ENCODE peak calls at places on chromosomes 6 and 20, in seven cellular contexts. One of them, this sample, is unnamed.

GRCh38 chr6:110475255-110475654 is 1.2 kb downstream of the SLC22A16 start:
- DNase-seq in GM12878: no peak
- DNase-seq in H1: no peak
- DNase-seq in SK-N-SH: no peak
- DNase-seq in HepG2: no peak
- DNase-seq in K562: no peak
- DNase-seq in HCT116: no peak
- DNase-seq in this sample: no peak

GRCh38 chr6:42260424-42260888 is 42.8 kb upstream of the MRPS10 start:
- DNase-seq in GM12878: no peak
- DNase-seq in K562: peak; percentile 79
- DNase-seq in HCT116: peak; percentile 83
- DNase-seq in SK-N-SH: no peak
- DNase-seq in HepG2: peak; percentile 44
- DNase-seq in H1: no peak
- DNase-seq in this sample: no peak

GRCh38 chr20:2759603-2760360 is 40.6 kb downstream of the CPXM1 start:
- DNase-seq in SK-N-SH: no peak
- DNase-seq in HCT116: no peak
- DNase-seq in HepG2: no peak
- DNase-seq in GM12878: no peak
- DNase-seq in H1: no peak
- DNase-seq in K562: no peak
- DNase-seq in this sample: no peak

GRCh38 chr20:44056010-44056698 is 130.8 kb downstream of the JPH2 start:
- DNase-seq in K562: no peak
- DNase-seq in GM12878: no peak
- DNase-seq in H1: peak; percentile 29
- DNase-seq in HCT116: no peak
- DNase-seq in SK-N-SH: peak; percentile 82
- DNase-seq in HepG2: peak; percentile 61
- DNase-seq in this sample: peak; percentile 74

GRCh38 chr6:32668226-32668747 is 1.8 kb upstream of the HLA-DQB1 start:
- DNase-seq in K562: no peak
- DNase-seq in HepG2: peak; percentile 31
- DNase-seq in SK-N-SH: no peak
- DNase-seq in H1: no peak
- DNase-seq in GM12878: peak; percentile 95
- DNase-seq in HCT116: peak; percentile 41
- DNase-seq in this sample: peak; percentile 50

GRCh38 chr6:47188588-47189021 is 121.1 kb downstream of the TNFRSF21 start:
- DNase-seq in SK-N-SH: no peak
- DNase-seq in HepG2: peak; percentile 95
- DNase-seq in GM12878: no peak
- DNase-seq in K562: no peak
- DNase-seq in H1: peak; percentile 17
- DNase-seq in HCT116: peak; percentile 80
- DNase-seq in this sample: no peak

GRCh38 chr20:57618091-57618765 is 2.0 kb downstream of the ZBP1 start:
- DNase-seq in H1: no peak
- DNase-seq in K562: no peak
- DNase-seq in GM12878: no peak
- DNase-seq in SK-N-SH: no peak
- DNase-seq in HCT116: peak; percentile 57
- DNase-seq in HepG2: no peak
- DNase-seq in this sample: no peak

GRCh38 chr6:31945154-31945506 is 765 bp upstream of the CFB start:
- DNase-seq in SK-N-SH: no peak
- DNase-seq in H1: no peak
- DNase-seq in HCT116: no peak
- DNase-seq in K562: no peak
- DNase-seq in GM12878: no peak
- DNase-seq in HepG2: no peak
- DNase-seq in this sample: no peak

GRCh38 chr6:133130863-133131262 is 110.3 kb upstream of the EYA4 start:
- DNase-seq in H1: no peak
- DNase-seq in HepG2: peak; percentile 62
- DNase-seq in SK-N-SH: no peak
- DNase-seq in GM12878: no peak
- DNase-seq in K562: no peak
- DNase-seq in HCT116: peak; percentile 81
- DNase-seq in this sample: peak; percentile 55

GRCh38 chr20:47235853-47236638 is 120.5 kb downstream of the ZMYND8 start:
- DNase-seq in GM12878: no peak
- DNase-seq in HCT116: no peak
- DNase-seq in SK-N-SH: no peak
- DNase-seq in H1: no peak
- DNase-seq in K562: no peak
- DNase-seq in HepG2: no peak
- DNase-seq in this sample: no peak

GRCh38 chr6:16717275-16717942 is 43.9 kb downstream of the ATXN1 start:
- DNase-seq in K562: no peak
- DNase-seq in HCT116: no peak
- DNase-seq in H1: no peak
- DNase-seq in GM12878: no peak
- DNase-seq in SK-N-SH: no peak
- DNase-seq in HepG2: no peak
- DNase-seq in this sample: no peak

GRCh38 chr6:53335224-53335994 is 13.3 kb downstream of the ELOVL5 start:
- DNase-seq in K562: no peak
- DNase-seq in H1: no peak
- DNase-seq in HCT116: no peak
- DNase-seq in SK-N-SH: no peak
- DNase-seq in HepG2: no peak
- DNase-seq in GM12878: peak; percentile 88
- DNase-seq in this sample: no peak

GRCh38 chr6:108423982-108424695 is 129.3 kb downstream of the AFG1L start:
- DNase-seq in K562: no peak
- DNase-seq in HepG2: no peak
- DNase-seq in H1: no peak
- DNase-seq in SK-N-SH: no peak
- DNase-seq in HCT116: no peak
- DNase-seq in GM12878: no peak
- DNase-seq in this sample: no peak

GRCh38 chr20:46220808-46221207 is 87.5 kb downstream of the CDH22 start:
- DNase-seq in SK-N-SH: peak; percentile 89
- DNase-seq in HCT116: peak; percentile 75
- DNase-seq in H1: no peak
- DNase-seq in K562: peak; percentile 64
- DNase-seq in GM12878: no peak
- DNase-seq in HepG2: no peak
- DNase-seq in this sample: no peak

GRCh38 chr20:50670126-50670862 is 21.0 kb downstream of the RIPOR3 start:
- DNase-seq in HepG2: peak; percentile 89
- DNase-seq in GM12878: no peak
- DNase-seq in H1: no peak
- DNase-seq in SK-N-SH: no peak
- DNase-seq in HCT116: no peak
- DNase-seq in K562: no peak
- DNase-seq in this sample: peak; percentile 99

GRCh38 chr6:108655840-108656650 is 95.3 kb downstream of the FOXO3 start:
- DNase-seq in HCT116: no peak
- DNase-seq in H1: no peak
- DNase-seq in HepG2: peak; percentile 62
- DNase-seq in SK-N-SH: peak; percentile 50
- DNase-seq in GM12878: no peak
- DNase-seq in K562: no peak
- DNase-seq in this sample: no peak

GRCh38 chr6:53615633-53616449 is 49.7 kb downstream of the KLHL31 start:
- DNase-seq in K562: peak; percentile 26
- DNase-seq in HCT116: peak; percentile 99
- DNase-seq in SK-N-SH: no peak
- DNase-seq in HepG2: peak; percentile 100
- DNase-seq in H1: no peak
- DNase-seq in GM12878: no peak
- DNase-seq in this sample: peak; percentile 21

GRCh38 chr6:99348823-99349619 is 453 bp downstream of the FAXC start:
- DNase-seq in SK-N-SH: peak; percentile 81
- DNase-seq in K562: peak; percentile 17
- DNase-seq in H1: no peak
- DNase-seq in HCT116: no peak
- DNase-seq in HepG2: no peak
- DNase-seq in GM12878: no peak
- DNase-seq in this sample: no peak

GRCh38 chr6:153058909-153059308 is 56.4 kb upstream of the MTRF1L start:
- DNase-seq in H1: no peak
- DNase-seq in HCT116: no peak
- DNase-seq in SK-N-SH: no peak
- DNase-seq in HepG2: no peak
- DNase-seq in GM12878: no peak
- DNase-seq in K562: no peak
- DNase-seq in this sample: no peak

GRCh38 chr20:5432030-5432429 is 115.3 kb upstream of the PROKR2 start:
- DNase-seq in K562: no peak
- DNase-seq in HepG2: no peak
- DNase-seq in HCT116: no peak
- DNase-seq in SK-N-SH: no peak
- DNase-seq in H1: no peak
- DNase-seq in GM12878: no peak
- DNase-seq in this sample: no peak

GRCh38 chr6:112034236-112034990 is 19.5 kb upstream of the CCN6 start:
- DNase-seq in GM12878: no peak
- DNase-seq in HepG2: no peak
- DNase-seq in K562: no peak
- DNase-seq in H1: no peak
- DNase-seq in HCT116: no peak
- DNase-seq in SK-N-SH: no peak
- DNase-seq in this sample: no peak

GRCh38 chr6:157488635-157489226 is 107.7 kb downstream of the ZDHHC14 start:
- DNase-seq in HCT116: no peak
- DNase-seq in K562: peak; percentile 79
- DNase-seq in GM12878: no peak
- DNase-seq in SK-N-SH: peak; percentile 54
- DNase-seq in H1: no peak
- DNase-seq in HepG2: no peak
- DNase-seq in this sample: no peak

GRCh38 chr6:5497896-5498578 is 236.7 kb downstream of the FARS2 start:
- DNase-seq in GM12878: no peak
- DNase-seq in SK-N-SH: peak; percentile 10
- DNase-seq in H1: no peak
- DNase-seq in HCT116: no peak
- DNase-seq in HepG2: no peak
- DNase-seq in K562: no peak
- DNase-seq in this sample: no peak

GRCh38 chr6:121236984-121237383 is 97.3 kb downstream of the TBC1D32 start:
- DNase-seq in K562: no peak
- DNase-seq in HCT116: no peak
- DNase-seq in GM12878: no peak
- DNase-seq in HepG2: no peak
- DNase-seq in SK-N-SH: no peak
- DNase-seq in H1: no peak
- DNase-seq in this sample: no peak

GRCh38 chr6:133587841-133588240 is 301.1 kb upstream of the TCF21 start:
- DNase-seq in GM12878: no peak
- DNase-seq in K562: no peak
- DNase-seq in SK-N-SH: no peak
- DNase-seq in HCT116: no peak
- DNase-seq in H1: no peak
- DNase-seq in HepG2: no peak
- DNase-seq in this sample: no peak

GRCh38 chr20:48186447-48186846 is 401.2 kb upstream of the SULF2 start:
- DNase-seq in H1: no peak
- DNase-seq in SK-N-SH: no peak
- DNase-seq in HCT116: no peak
- DNase-seq in GM12878: no peak
- DNase-seq in HepG2: no peak
- DNase-seq in K562: no peak
- DNase-seq in this sample: no peak

GRCh38 chr6:170282512-170283158 is 8.2 kb downstream of the DLL1 start:
- DNase-seq in HepG2: no peak
- DNase-seq in HCT116: no peak
- DNase-seq in SK-N-SH: no peak
- DNase-seq in H1: no peak
- DNase-seq in K562: no peak
- DNase-seq in GM12878: no peak
- DNase-seq in this sample: no peak

GRCh38 chr20:8837396-8837795 is 231.5 kb upstream of the PLCB4 start:
- DNase-seq in K562: no peak
- DNase-seq in HepG2: peak; percentile 34
- DNase-seq in H1: no peak
- DNase-seq in HCT116: no peak
- DNase-seq in SK-N-SH: no peak
- DNase-seq in GM12878: no peak
- DNase-seq in this sample: no peak

GRCh38 chr20:45419188-45420091 is 3.5 kb downstream of the PIGT start:
- DNase-seq in HCT116: no peak
- DNase-seq in K562: no peak
- DNase-seq in GM12878: peak; percentile 80
- DNase-seq in HepG2: peak; percentile 35
- DNase-seq in H1: no peak
- DNase-seq in SK-N-SH: no peak
- DNase-seq in this sample: no peak

DNA sequence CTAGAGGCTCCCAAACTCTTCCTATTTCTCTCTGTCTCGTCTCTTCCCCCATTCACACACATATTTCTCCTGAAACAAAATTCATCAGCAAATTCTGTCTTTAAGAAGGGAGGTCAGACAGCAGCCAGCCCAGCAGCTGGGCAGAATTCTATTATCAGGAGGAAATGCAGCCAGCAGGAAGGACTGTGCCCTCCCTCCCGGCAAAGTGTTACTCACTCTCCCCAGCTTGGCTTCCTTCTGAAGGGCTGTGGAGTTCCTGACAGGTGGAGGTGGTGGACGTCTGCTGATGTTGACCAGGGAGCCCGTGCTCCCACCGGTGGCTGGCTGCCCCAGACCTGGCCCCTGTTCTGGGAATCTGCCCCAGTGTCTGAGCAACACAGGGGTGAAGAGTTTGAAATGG is 37.3 kb downstream of the KCNB1 start:
- DNase-seq in GM12878: no peak
- DNase-seq in HCT116: no peak
- DNase-seq in H1: no peak
- DNase-seq in K562: no peak
- DNase-seq in SK-N-SH: peak; percentile 44
- DNase-seq in HepG2: no peak
- DNase-seq in this sample: no peak
- TF ChIP-seq JUND in GM12878: no peak
- TF ChIP-seq JUND in HCT116: no peak
- TF ChIP-seq JUND in H1: no peak
- TF ChIP-seq JUND in K562: no peak
- TF ChIP-seq JUND in SK-N-SH: no peak
- TF ChIP-seq JUND in HepG2: no peak
- TF ChIP-seq JUND in this sample: no peak

GRCh38 chr6:54874349-54875048 is 27.9 kb downstream of the FAM83B start:
- DNase-seq in H1: no peak
- DNase-seq in GM12878: no peak
- DNase-seq in HCT116: peak; percentile 72
- DNase-seq in HepG2: no peak
- DNase-seq in K562: no peak
- DNase-seq in SK-N-SH: no peak
- DNase-seq in this sample: peak; percentile 21
- TF ChIP-seq JUND in H1: no peak
- TF ChIP-seq JUND in GM12878: no peak
- TF ChIP-seq JUND in HCT116: peak; percentile 82
- TF ChIP-seq JUND in HepG2: no peak
- TF ChIP-seq JUND in K562: no peak
- TF ChIP-seq JUND in SK-N-SH: no peak
- TF ChIP-seq JUND in this sample: no peak

GRCh38 chr6:125469915-125470314 is 168.1 kb upstream of the HDDC2 start:
- DNase-seq in HCT116: no peak
- DNase-seq in H1: no peak
- DNase-seq in HepG2: no peak
- DNase-seq in GM12878: no peak
- DNase-seq in SK-N-SH: no peak
- DNase-seq in K562: no peak
- DNase-seq in this sample: no peak
- TF ChIP-seq JUND in HCT116: no peak
- TF ChIP-seq JUND in H1: no peak
- TF ChIP-seq JUND in HepG2: no peak
- TF ChIP-seq JUND in GM12878: no peak
- TF ChIP-seq JUND in SK-N-SH: no peak
- TF ChIP-seq JUND in K562: no peak
- TF ChIP-seq JUND in this sample: no peak

GRCh38 chr6:137414599-137414998 is 79.6 kb downstream of the OLIG3 start:
- DNase-seq in H1: no peak
- DNase-seq in K562: no peak
- DNase-seq in HepG2: no peak
- DNase-seq in SK-N-SH: no peak
- DNase-seq in GM12878: no peak
- DNase-seq in HCT116: no peak
- DNase-seq in this sample: no peak
- TF ChIP-seq JUND in H1: no peak
- TF ChIP-seq JUND in K562: no peak
- TF ChIP-seq JUND in HepG2: no peak
- TF ChIP-seq JUND in SK-N-SH: no peak
- TF ChIP-seq JUND in GM12878: no peak
- TF ChIP-seq JUND in HCT116: no peak
- TF ChIP-seq JUND in this sample: no peak

This sample was measured in T47D.